ENCODE peak calls at places on chromosomes 1 and 21, in four cellular contexts. A is Peyer's patch, P is ovary, Y is kidney epithelial cell. U is an unnamed sample.
A peak's percentile ranks its signal among the peaks of the same experiment; 100 is the strongest.

GRCh38 chr21:38664821-38665220 is 140.9 kb upstream of the ETS2 start:
- DNase-seq in Y (no peak), P (no peak), A (no peak), U (no peak)

GRCh38 chr1:35298464-35298863 is 30.0 kb downstream of the ZMYM4 start:
- DNase-seq in Y (no peak), P (no peak), A (no peak), U (no peak)

GRCh38 chr1:18302788-18303413 is 177.8 kb upstream of the KLHDC7A start:
- DNase-seq in Y (no peak), P (no peak), A (no peak), U (no peak)

GRCh38 chr1:1217621-1218523 is 3.9 kb upstream of the TNFRSF4 start:
- DNase-seq in P (no peak), A (no peak), Y (peak; percentile 28), U (no peak)

GRCh38 chr1:18580087-18580486 is 50.6 kb upstream of the PAX7 start:
- DNase-seq in A (no peak), Y (no peak), P (no peak), U (no peak)

GRCh38 chr1:36187800-36188593 is 32.0 kb downstream of the MAP7D1 start:
- DNase-seq in P (peak; percentile 84), A (peak; percentile 93), Y (peak; percentile 44), U (peak; percentile 58)

GRCh38 chr1:113677250-113678158 is 81.8 kb downstream of the PHTF1 start:
- DNase-seq in A (peak; percentile 62), P (no peak), Y (no peak), U (no peak)

GRCh38 chr1:180916012-180916770 is 3.5 kb downstream of the KIAA1614 start:
- DNase-seq in Y (no peak), P (peak; percentile 21), A (no peak), U (no peak)

GRCh38 chr1:210376836-210377377 is 48.2 kb downstream of the HHAT start:
- DNase-seq in Y (no peak), A (no peak), P (no peak), U (no peak)

GRCh38 chr1:57470028-57470427 is 46.2 kb upstream of the DAB1 start:
- DNase-seq in P (no peak), Y (no peak), A (no peak), U (no peak)

GRCh38 chr1:31575373-31576140 is 758 bp upstream of the TINAGL1 start:
- DNase-seq in Y (no peak), A (peak; percentile 84), P (no peak), U (no peak)

GRCh38 chr1:15802234-15802965 is 5.0 kb downstream of the UQCRHL start:
- DNase-seq in Y (no peak), P (no peak), A (no peak), U (no peak)

DNA sequence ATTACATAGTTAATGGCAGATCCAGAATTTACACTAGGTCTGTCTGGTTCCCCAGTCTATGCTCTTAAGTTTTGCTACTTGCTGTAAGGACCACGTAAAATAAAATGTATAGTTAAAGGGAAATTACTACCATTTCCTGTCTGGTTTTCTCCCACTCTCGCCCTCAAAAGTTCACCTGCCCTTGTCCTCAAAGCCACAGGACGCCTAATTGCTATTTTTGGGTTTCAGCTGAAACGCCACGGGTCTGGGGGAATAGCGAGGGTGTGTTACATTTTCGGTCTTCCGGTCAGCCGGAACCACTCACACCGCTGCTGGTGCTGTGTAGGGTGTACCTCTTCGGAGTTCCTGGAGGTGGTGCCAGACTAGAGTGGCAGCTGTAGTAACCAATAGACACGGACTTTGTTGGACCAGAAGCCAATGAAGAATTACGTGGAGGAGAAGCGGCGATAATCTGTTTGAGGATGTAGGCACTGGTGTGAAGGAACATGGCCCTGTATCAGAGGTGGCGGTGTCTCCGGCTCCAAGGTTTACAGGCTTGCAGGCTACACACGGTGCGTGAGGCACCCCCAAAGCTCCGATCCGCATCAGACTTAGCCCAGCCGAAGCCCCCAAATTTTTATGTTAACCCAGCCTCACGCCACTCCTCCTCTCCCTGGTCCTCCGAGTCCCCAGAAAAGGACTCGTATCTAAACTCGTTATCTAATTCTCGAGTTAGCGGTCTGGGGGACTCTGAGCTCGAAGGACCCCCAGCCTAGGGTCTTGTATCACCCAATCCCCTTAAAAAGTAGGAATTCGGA is at the start of gene TARS2:
- DNase-seq in P (peak; percentile 91), Y (peak; percentile 91), A (peak; percentile 98), U (peak; percentile 78)
- TF ChIP-seq CTCF in P (no peak), Y (no peak), A (peak; percentile 67), U (no peak)

DNA sequence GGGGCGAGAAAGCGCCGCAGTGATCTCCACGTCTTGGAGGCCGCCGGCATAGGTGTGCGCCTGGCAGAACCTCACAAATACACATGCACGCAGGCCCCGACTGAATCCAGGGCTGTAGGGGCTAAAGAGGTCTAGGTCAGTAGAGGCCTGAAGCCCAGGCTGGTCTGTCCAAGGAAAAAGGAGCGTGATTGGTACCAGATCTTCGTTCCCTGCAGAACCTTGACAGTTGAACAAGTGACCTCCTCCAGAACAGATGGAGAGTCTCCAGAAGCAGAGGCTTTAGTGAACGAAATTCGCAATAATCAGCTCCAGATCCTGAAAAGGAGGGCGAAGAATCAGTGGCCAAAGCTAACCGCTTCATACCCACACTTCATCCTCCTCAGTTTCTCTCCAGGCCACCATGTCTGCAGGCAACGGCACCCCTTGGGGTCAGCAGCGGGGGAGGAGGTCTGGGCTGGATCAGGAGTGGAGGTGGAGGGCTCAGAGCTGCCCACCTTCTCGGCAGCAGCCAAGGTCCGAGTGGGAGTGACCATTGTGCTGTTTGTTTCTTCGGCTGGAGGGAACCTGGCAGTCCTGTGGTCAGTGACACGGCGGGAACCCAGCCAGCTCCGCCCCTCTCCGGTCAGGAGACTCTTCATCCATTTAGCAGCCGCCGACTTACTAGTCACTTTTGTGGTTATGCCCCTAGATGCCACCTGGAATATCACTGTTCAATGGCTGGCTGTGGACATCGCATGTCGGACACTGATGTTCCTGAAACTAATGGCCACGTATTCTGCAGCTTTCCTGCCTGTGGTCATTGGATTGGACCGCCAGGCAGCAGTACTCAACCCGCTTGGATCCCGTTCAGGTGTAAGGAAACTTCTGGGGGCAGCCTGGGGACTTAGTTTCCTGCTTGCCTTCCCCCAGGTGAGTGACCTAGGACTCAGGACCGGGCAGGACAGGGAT is 749 bp upstream of the PEX11B start:
- DNase-seq in P (peak; percentile 79), A (peak; percentile 76), Y (peak; percentile 25), U (no peak)
- TF ChIP-seq CTCF in P (no peak), A (peak; percentile 17), Y (no peak), U (no peak)

GRCh38 chr1:110963666-110964399 is at the start of gene LRIF1:
- DNase-seq in P (peak; percentile 100), Y (peak; percentile 99), A (peak; percentile 100), U (peak; percentile 99)
- TF ChIP-seq CTCF in P (peak; percentile 27), Y (peak; percentile 43), A (peak; percentile 62), U (no peak)

GRCh38 chr1:40625476-40626382 is 39.8 kb downstream of the RIMS3 start:
- DNase-seq in P (no peak), A (peak; percentile 36), Y (no peak), U (no peak)

GRCh38 chr1:40622051-40622450 is 43.4 kb downstream of the RIMS3 start:
- DNase-seq in Y (no peak), A (no peak), P (no peak), U (no peak)

GRCh38 chr1:40622936-40623629 is 42.4 kb downstream of the RIMS3 start:
- DNase-seq in P (no peak), A (peak; percentile 23), Y (no peak), U (no peak)

GRCh38 chr1:40626383-40626770 is 39.1 kb downstream of the RIMS3 start:
- DNase-seq in A (peak; percentile 38), Y (no peak), P (no peak), U (no peak)

DNA sequence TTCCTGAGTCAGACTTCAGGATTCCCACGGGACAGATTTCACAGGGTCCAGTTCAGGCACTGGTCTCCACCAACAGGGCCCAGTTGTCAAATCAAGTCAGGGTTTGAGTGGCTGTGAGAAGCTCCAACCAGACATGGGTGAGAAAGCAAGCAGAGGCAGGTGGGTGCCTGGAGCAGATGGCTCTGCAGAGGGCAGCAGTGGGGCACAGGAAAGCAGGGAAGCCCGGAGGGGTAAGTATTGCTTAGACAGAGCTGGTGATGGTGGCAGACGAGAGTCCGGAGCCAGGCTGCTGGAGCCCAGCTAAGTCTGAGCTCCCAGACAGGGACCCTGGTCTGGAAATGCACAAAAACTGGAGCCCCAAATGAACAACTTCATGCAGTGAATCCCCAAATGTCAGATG is 40.4 kb downstream of the RIMS3 start:
- DNase-seq in A (peak; percentile 59), P (no peak), Y (no peak), U (no peak)
- TF ChIP-seq CTCF in A (peak; percentile 54), P (no peak), Y (peak; percentile 46), U (no peak)

DNA sequence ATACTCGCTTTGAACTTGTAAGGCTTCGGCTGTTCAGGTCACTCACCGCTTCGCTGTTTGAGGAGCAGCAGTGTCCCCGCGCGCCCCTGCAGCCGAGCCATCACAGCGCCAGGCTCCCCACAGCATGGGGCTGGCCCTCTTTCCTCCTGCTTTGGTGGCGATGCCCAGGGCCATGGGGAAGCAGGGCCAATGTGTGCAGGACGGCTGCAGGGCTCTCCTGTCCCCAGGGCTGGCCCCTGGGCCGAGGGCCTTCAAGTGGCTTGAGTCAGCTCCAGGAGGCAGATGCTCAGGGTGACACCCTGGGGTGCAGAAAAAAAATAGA is 38.5 kb upstream of the TRAPPC10 start:
- DNase-seq in A (no peak), P (no peak), Y (no peak), U (no peak)
- TF ChIP-seq CTCF in A (no peak), P (no peak), Y (no peak), U (no peak)

DNA sequence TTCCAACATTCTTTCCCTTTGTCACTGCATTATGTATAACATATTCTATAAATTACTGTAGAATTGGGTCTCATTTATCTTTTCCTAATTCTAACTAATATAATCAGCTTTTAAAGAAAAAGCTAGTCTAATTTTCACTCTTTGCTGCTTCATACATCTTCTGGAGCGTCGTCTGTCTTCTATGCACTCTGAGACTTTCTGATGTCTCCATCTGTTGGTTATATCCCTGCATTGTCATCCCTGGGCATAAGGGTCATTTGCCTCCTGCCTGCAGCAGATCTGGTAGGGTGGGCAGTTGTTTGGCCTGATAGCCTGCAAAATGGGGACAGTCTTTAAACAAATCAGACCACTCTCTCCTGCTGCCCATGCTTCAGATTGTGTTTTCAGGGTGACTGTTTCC is 40.8 kb upstream of the DYNLT5 start:
- DNase-seq in Y (no peak), A (no peak), P (no peak), U (no peak)
- TF ChIP-seq CTCF in Y (no peak), A (no peak), P (no peak), U (no peak)

GRCh38 chr1:53362851-53363642 is 35.2 kb upstream of the LRP8 start:
- DNase-seq in P (peak; percentile 12), A (peak; percentile 36), Y (no peak), U (peak; percentile 9)
- TF ChIP-seq CTCF in P (no peak), A (no peak), Y (no peak), U (no peak)

DNA sequence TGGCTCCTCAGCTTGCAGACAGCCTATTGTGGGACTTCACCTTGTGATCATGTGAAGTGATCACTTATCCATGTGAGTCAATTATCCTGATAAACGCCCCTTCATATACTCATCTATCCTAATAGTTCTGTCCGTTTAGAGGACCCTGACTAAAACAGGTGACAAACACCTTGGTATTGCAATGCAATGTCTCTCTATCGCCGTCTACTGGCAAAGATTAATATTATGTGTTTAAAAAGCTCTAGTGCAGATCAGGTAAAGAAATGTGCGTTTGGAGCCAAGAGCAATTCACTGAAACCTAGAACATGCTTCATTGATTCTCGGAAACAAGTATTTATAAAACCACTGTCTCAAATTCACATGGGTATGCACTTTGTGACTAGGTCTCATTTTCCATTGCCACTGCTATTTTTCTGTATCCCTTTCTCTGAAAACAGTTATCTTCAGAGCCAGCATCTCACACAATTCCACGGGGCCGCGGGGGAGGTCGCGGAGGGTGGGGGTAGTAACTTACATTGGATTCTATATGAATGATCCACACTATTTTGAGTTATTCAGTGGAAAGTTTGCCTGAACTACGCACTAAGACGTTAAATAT is 554.6 kb upstream of the NCAM2 start:
- DNase-seq in P (no peak), Y (no peak), A (no peak), U (no peak)
- TF ChIP-seq CTCF in P (no peak), Y (peak; percentile 51), A (no peak), U (no peak)

GRCh38 chr1:19648689-19649088 is 4.6 kb downstream of the NBL1 start:
- DNase-seq in Y (no peak), A (peak; percentile 86), P (no peak), U (no peak)
- TF ChIP-seq CTCF in Y (peak; percentile 31), A (peak; percentile 62), P (no peak), U (no peak)